ENCODE peak calls at places on chromosomes 13 and 19, in seven cellular contexts. M is uterus, E is progenitor cell of endocrine pancreas, V is A549, G is heart right ventricle, J is BJ, Q is astrocyte of the spinal cord. B is an unnamed sample.

GRCh38 chr13:28623782-28624706 is 34.9 kb upstream of the POMP start:
- DNase-seq in M (no peak), E (no peak), V (no peak), G (no peak), J (no peak), Q (no peak), B (no peak)

GRCh38 chr13:41459754-41460111 is 2.4 kb downstream of the RGCC start:
- DNase-seq in M (no peak), E (no peak), V (no peak), G (no peak), J (no peak), Q (no peak), B (no peak)

GRCh38 chr19:15014579-15014978 is 34.7 kb upstream of the CASP14 start:
- DNase-seq in M (no peak), E (no peak), V (no peak), G (no peak), J (no peak), Q (no peak), B (no peak)

GRCh38 chr19:40923934-40924391 is 41.9 kb upstream of the CYP2A7 start:
- DNase-seq in M (no peak), E (no peak), V (no peak), G (no peak), J (no peak), Q (no peak), B (no peak)

GRCh38 chr19:55386515-55386947 is 799 bp downstream of the RPL28 start:
- DNase-seq in M (no peak), E (no peak), V (no peak), G (no peak), J (no peak), Q (no peak), B (no peak)

GRCh38 chr13:73235385-73235784 is 176.6 kb downstream of the KLF5 start:
- DNase-seq in M (no peak), E (no peak), V (no peak), G (no peak), J (no peak), Q (peak), B (no peak)

GRCh38 chr19:15779756-15780476 is 7.5 kb upstream of the OR10H5 start:
- DNase-seq in M (peak), E (no peak), V (no peak), G (peak), J (no peak), Q (no peak), B (no peak)

GRCh38 chr19:46339491-46339890 is 7.4 kb upstream of the PPP5C start:
- DNase-seq in M (no peak), E (no peak), V (no peak), G (no peak), J (no peak), Q (no peak), B (no peak)

GRCh38 chr13:33340631-33341030 is 55.1 kb upstream of the STARD13 start:
- DNase-seq in M (no peak), E (no peak), V (no peak), G (no peak), J (peak), Q (no peak), B (no peak)

GRCh38 chr13:47890146-47890814 is 110.8 kb downstream of the SUCLA2 start:
- DNase-seq in M (no peak), E (no peak), V (no peak), G (no peak), J (no peak), Q (no peak), B (no peak)

GRCh38 chr19:32404213-32404938 is 1.2 kb upstream of the DPY19L3 start:
- DNase-seq in M (no peak), E (no peak), V (no peak), G (no peak), J (no peak), Q (no peak), B (no peak)

GRCh38 chr19:41921280-41922219 is 6.7 kb downstream of the ERFL start:
- DNase-seq in M (no peak), E (no peak), V (no peak), G (no peak), J (no peak), Q (no peak), B (no peak)

GRCh38 chr13:76383671-76384461 is 502.3 kb downstream of the KCTD12 start:
- DNase-seq in M (no peak), E (no peak), V (no peak), G (peak), J (peak), Q (peak), B (peak)

GRCh38 chr13:66689037-66689619 is 541.0 kb downstream of the PCDH9 start:
- DNase-seq in M (no peak), E (no peak), V (no peak), G (no peak), J (no peak), Q (peak), B (no peak)

GRCh38 chr19:48137411-48137810 is 26.8 kb upstream of the PLA2G4C start:
- DNase-seq in M (no peak), E (no peak), V (no peak), G (no peak), J (no peak), Q (no peak), B (no peak)

GRCh38 chr19:49411681-49412321 is 11.4 kb downstream of the PTH2 start:
- DNase-seq in M (no peak), E (no peak), V (no peak), G (no peak), J (no peak), Q (no peak), B (no peak)

GRCh38 chr19:21934593-21934992 is 76.2 kb downstream of the ZNF208 start:
- DNase-seq in M (no peak), E (no peak), V (no peak), G (no peak), J (no peak), Q (no peak), B (no peak)

GRCh38 chr13:40910324-40911050 is 108.6 kb downstream of the ELF1 start:
- DNase-seq in M (no peak), E (no peak), V (no peak), G (no peak), J (no peak), Q (no peak), B (no peak)

GRCh38 chr19:45087531-45087930 is 5.4 kb upstream of the PPP1R37 start:
- DNase-seq in M (no peak), E (no peak), V (no peak), G (no peak), J (no peak), Q (no peak), B (no peak)

GRCh38 chr13:33284916-33285315 is 639 bp downstream of the STARD13 start:
- DNase-seq in M (no peak), E (no peak), V (no peak), G (no peak), J (no peak), Q (peak), B (no peak)

GRCh38 chr13:90951663-90952062 is 395.8 kb upstream of the MIR17HG start:
- DNase-seq in M (no peak), E (no peak), V (no peak), G (no peak), J (no peak), Q (no peak), B (no peak)

GRCh38 chr13:42283574-42283973 is 11.6 kb downstream of the AKAP11 start:
- DNase-seq in M (no peak), E (no peak), V (no peak), G (no peak), J (no peak), Q (no peak), B (no peak)

GRCh38 chr13:75836441-75836840 is 200.3 kb downstream of the LMO7 start:
- DNase-seq in M (no peak), E (no peak), V (no peak), G (no peak), J (no peak), Q (no peak), B (no peak)

GRCh38 chr19:33394006-33394722 is 20.7 kb downstream of the CEBPG start:
- DNase-seq in M (peak), E (no peak), V (no peak), G (no peak), J (no peak), Q (peak), B (no peak)

GRCh38 chr13:96982672-96983071 is 11.6 kb downstream of the OXGR1 start:
- DNase-seq in M (no peak), E (no peak), V (no peak), G (peak), J (no peak), Q (peak), B (no peak)

GRCh38 chr19:45935267-45935666 is 20.7 kb upstream of the NANOS2 start:
- DNase-seq in M (no peak), E (no peak), V (no peak), G (no peak), J (no peak), Q (no peak), B (no peak)

GRCh38 chr19:52691215-52691610 is 43.6 kb downstream of the ZNF611 start:
- DNase-seq in M (no peak), E (no peak), V (no peak), G (peak), J (no peak), Q (no peak), B (no peak)

GRCh38 chr13:26380930-26381329 is 127.0 kb downstream of the CDK8 start:
- DNase-seq in M (no peak), E (no peak), V (no peak), G (no peak), J (no peak), Q (no peak), B (no peak)

GRCh38 chr19:48770734-48771472 is 15.6 kb downstream of the FGF21 start:
- DNase-seq in M (no peak), E (no peak), V (no peak), G (no peak), J (no peak), Q (no peak), B (no peak)

GRCh38 chr19:38735257-38735686 is 9.0 kb downstream of the CAPN12 start:
- DNase-seq in M (peak), E (peak), V (peak), G (peak), J (no peak), Q (no peak), B (no peak)

GRCh38 chr19:7831452-7831851 is 1.4 kb downstream of the EVI5L start:
- DNase-seq in M (no peak), E (no peak), V (peak), G (no peak), J (no peak), Q (no peak), B (no peak)

GRCh38 chr13:37319041-37319443 is 213.6 kb upstream of the CSNK1A1L start:
- DNase-seq in M (no peak), E (no peak), V (no peak), G (no peak), J (peak), Q (no peak), B (peak)

GRCh38 chr19:15118248-15118647 is 11.0 kb downstream of the SYDE1 start:
- DNase-seq in M (no peak), E (no peak), V (no peak), G (no peak), J (no peak), Q (no peak), B (no peak)

GRCh38 chr19:4730740-4731171 is 7.1 kb upstream of the DPP9 start:
- DNase-seq in M (no peak), E (peak), V (peak), G (no peak), J (no peak), Q (no peak), B (no peak)

GRCh38 chr19:19997656-19998268 is 41.5 kb downstream of the ZNF682 start:
- DNase-seq in M (peak), E (no peak), V (no peak), G (peak), J (no peak), Q (no peak), B (no peak)

GRCh38 chr13:22061371-22061805 is 390.5 kb downstream of the FGF9 start:
- DNase-seq in M (no peak), E (no peak), V (no peak), G (no peak), J (no peak), Q (no peak), B (no peak)
- TF ChIP-seq CTCF in M (no peak), E (no peak), V (no peak), G (no peak), J (no peak), Q (no peak), B (no peak)

GRCh38 chr19:57249329-57249728 is 8.9 kb downstream of the ZNF805 start:
- DNase-seq in M (no peak), E (no peak), V (no peak), G (no peak), J (no peak), Q (no peak), B (no peak)
- TF ChIP-seq CTCF in M (no peak), E (no peak), V (no peak), G (no peak), J (no peak), Q (no peak), B (no peak)

GRCh38 chr13:110683203-110683883 is 22.6 kb downstream of the CARS2 start:
- DNase-seq in M (no peak), E (no peak), V (no peak), G (no peak), J (no peak), Q (peak), B (no peak)
- TF ChIP-seq CTCF in M (peak), E (peak), V (peak), G (peak), J (peak), Q (peak), B (peak)

GRCh38 chr13:49436890-49437289 is 7.0 kb downstream of the CAB39L start:
- DNase-seq in M (peak), E (no peak), V (no peak), G (no peak), J (no peak), Q (peak), B (no peak)
- TF ChIP-seq CTCF in M (peak), E (no peak), V (peak), G (peak), J (peak), Q (peak), B (peak)

GRCh38 chr19:58408152-58409009 is at the start of gene ZNF584:
- DNase-seq in M (peak), E (peak), V (peak), G (peak), J (peak), Q (peak), B (peak)

GRCh38 chr19:58406818-58407657 is 1.4 kb upstream of the ZNF584 start:
- DNase-seq in M (no peak), E (no peak), V (no peak), G (no peak), J (no peak), Q (no peak), B (no peak)

GRCh38 chr19:58407658-58408151 is 744 bp upstream of the ZNF584 start:
- DNase-seq in M (no peak), E (no peak), V (no peak), G (no peak), J (no peak), Q (no peak), B (no peak)

GRCh38 chr19:58409010-58409790 is 751 bp downstream of the ZNF584 start:
- DNase-seq in M (no peak), E (no peak), V (no peak), G (no peak), J (no peak), Q (no peak), B (no peak)
- TF ChIP-seq CTCF in M (no peak), E (no peak), V (no peak), G (no peak), J (no peak), Q (no peak), B (no peak)

GRCh38 chr19:12837225-12837624 is 1.1 kb upstream of the MAST1 start:
- DNase-seq in M (no peak), E (no peak), V (no peak), G (no peak), J (no peak), Q (no peak), B (no peak)
- TF ChIP-seq CTCF in M (no peak), E (no peak), V (no peak), G (no peak), J (no peak), Q (no peak), B (no peak)

GRCh38 chr13:49996951-49997895 is at the start of gene TRIM13:
- DNase-seq in M (peak), E (peak), V (peak), G (peak), J (no peak), Q (peak), B (peak)

GRCh38 chr13:49996166-49996915 is 501 bp upstream of the TRIM13 start:
- DNase-seq in M (peak), E (peak), V (peak), G (peak), J (no peak), Q (peak), B (peak)

GRCh38 chr13:50001287-50001686 is 4.4 kb downstream of the TRIM13 start:
- DNase-seq in M (no peak), E (no peak), V (no peak), G (no peak), J (no peak), Q (no peak), B (no peak)

GRCh38 chr13:49997935-49998334 is 1.1 kb downstream of the TRIM13 start:
- DNase-seq in M (no peak), E (no peak), V (no peak), G (no peak), J (no peak), Q (no peak), B (no peak)

GRCh38 chr13:49998714-49999624 is 2.1 kb downstream of the TRIM13 start:
- DNase-seq in M (no peak), E (no peak), V (no peak), G (no peak), J (no peak), Q (no peak), B (no peak)
- TF ChIP-seq CTCF in M (no peak), E (no peak), V (no peak), G (no peak), J (no peak), Q (no peak), B (no peak)

GRCh38 chr19:1261512-1261862 is 7.6 kb upstream of the CIRBP start:
- DNase-seq in M (no peak), E (no peak), V (no peak), G (peak), J (no peak), Q (no peak), B (no peak)
- TF ChIP-seq CTCF in M (no peak), E (peak), V (no peak), G (no peak), J (no peak), Q (no peak), B (peak)

GRCh38 chr19:6800991-6801396 is 28.5 kb downstream of the VAV1 start:
- DNase-seq in M (no peak), E (no peak), V (peak), G (no peak), J (no peak), Q (peak), B (no peak)

GRCh38 chr19:6806488-6806887 is 34.0 kb downstream of the VAV1 start:
- DNase-seq in M (no peak), E (no peak), V (no peak), G (no peak), J (no peak), Q (no peak), B (no peak)

GRCh38 chr19:6803036-6803404 is 30.5 kb downstream of the VAV1 start:
- DNase-seq in M (no peak), E (no peak), V (no peak), G (no peak), J (no peak), Q (no peak), B (no peak)

GRCh38 chr19:6801397-6802086 is 29.0 kb downstream of the VAV1 start:
- DNase-seq in M (peak), E (no peak), V (peak), G (peak), J (no peak), Q (no peak), B (no peak)

GRCh38 chr19:6802336-6803035 is 30.0 kb downstream of the VAV1 start:
- DNase-seq in M (peak), E (no peak), V (peak), G (peak), J (no peak), Q (no peak), B (no peak)
- TF ChIP-seq CTCF in M (no peak), E (no peak), V (no peak), G (no peak), J (no peak), Q (no peak), B (no peak)

DNA sequence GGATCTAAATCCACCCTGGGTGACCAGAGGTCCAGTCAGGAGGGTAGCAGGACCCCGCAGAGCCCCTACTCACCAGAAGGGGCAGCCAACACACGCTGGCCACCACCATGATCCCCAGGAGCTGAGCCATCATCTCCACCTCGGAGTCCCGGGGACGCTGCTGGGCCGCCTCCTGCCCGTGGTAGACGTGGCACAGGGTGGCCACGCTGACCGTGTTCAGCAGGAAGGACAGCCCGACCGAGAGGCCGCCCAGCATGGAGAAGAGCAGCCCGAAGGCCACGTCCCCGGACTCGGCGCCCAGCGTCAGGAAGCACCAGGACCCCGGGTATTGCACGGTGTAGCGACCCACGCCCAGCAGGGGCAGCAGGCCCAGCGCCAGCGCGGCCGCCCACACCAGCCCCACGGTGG is 6.9 kb downstream of the TBXA2R start:
- DNase-seq in M (no peak), E (no peak), V (peak), G (no peak), J (no peak), Q (no peak), B (no peak)
- TF ChIP-seq CTCF in M (no peak), E (peak), V (no peak), G (peak), J (peak), Q (peak), B (no peak)

B was measured in AG04450.